ENCODE peak calls at places on chromosomes 13 and 19, in four cellular contexts. W is HepG2, H is K562, F is H1. R is an unnamed sample.

GRCh38 chr13:19888799-19889198 is 25.4 kb upstream of the ZMYM5 start:
- DNase-seq in W (no peak), H (no peak), F (no peak), R (no peak)

GRCh38 chr19:17556995-17557394 is 1.5 kb downstream of the COLGALT1 start:
- DNase-seq in W (no peak), H (no peak), F (no peak), R (no peak)

GRCh38 chr19:39001016-39001415 is 25.5 kb upstream of the FBXO17 start:
- DNase-seq in W (no peak), H (no peak), F (no peak), R (no peak)

GRCh38 chr13:98890186-98890585 is 87.7 kb downstream of the DOCK9 start:
- DNase-seq in W (no peak), H (no peak), F (no peak), R (no peak)

GRCh38 chr19:28218728-28219127 is 994.2 kb downstream of the UQCRFS1 start:
- DNase-seq in W (no peak), H (no peak), F (no peak), R (no peak)

GRCh38 chr19:16384688-16385087 is 60.1 kb downstream of the KLF2 start:
- DNase-seq in W (no peak), H (no peak), F (no peak), R (no peak)

GRCh38 chr13:30352121-30352520 is 44.8 kb upstream of the KATNAL1 start:
- DNase-seq in W (no peak), H (no peak), F (no peak), R (no peak)

GRCh38 chr13:21684576-21684975 is 13.7 kb downstream of the FGF9 start:
- DNase-seq in W (no peak), H (no peak), F (no peak), R (no peak)

GRCh38 chr13:96104516-96104915 is 14.6 kb downstream of the HS6ST3 start:
- DNase-seq in W (no peak), H (no peak), F (no peak), R (no peak)

GRCh38 chr13:77306458-77306857 is 20.4 kb downstream of the MYCBP2 start:
- DNase-seq in W (no peak), H (no peak), F (no peak), R (no peak)

GRCh38 chr19:49272204-49272603 is 52.8 kb downstream of the SLC6A16 start:
- DNase-seq in W (no peak), H (no peak), F (no peak), R (no peak)

GRCh38 chr13:75489502-75490263 is 7.7 kb upstream of the TBC1D4 start:
- DNase-seq in W (peak; percentile 46), H (no peak), F (no peak), R (peak; percentile 76)

GRCh38 chr13:81406022-81406421 is 1065.1 kb upstream of the SPRY2 start:
- DNase-seq in W (no peak), H (no peak), F (no peak), R (no peak)

GRCh38 chr13:95224064-95224463 is 77.2 kb downstream of the ABCC4 start:
- DNase-seq in W (no peak), H (no peak), F (no peak), R (no peak)

GRCh38 chr19:40612831-40613668 is 11.9 kb downstream of the LTBP4 start:
- DNase-seq in W (no peak), H (peak; percentile 89), F (peak; percentile 99), R (no peak)

GRCh38 chr19:35062942-35063341 is 21.4 kb downstream of the HPN start:
- DNase-seq in W (no peak), H (no peak), F (no peak), R (no peak)

GRCh38 chr13:101624981-101625380 is 172.5 kb downstream of the ITGBL1 start:
- DNase-seq in W (no peak), H (no peak), F (no peak), R (no peak)

GRCh38 chr19:13094285-13094595 is 8.4 kb downstream of the LYL1 start:
- DNase-seq in W (no peak), H (no peak), F (no peak), R (no peak)

GRCh38 chr13:114062754-114063153 is 69.7 kb downstream of the RASA3 start:
- DNase-seq in W (no peak), H (no peak), F (no peak), R (no peak)

GRCh38 chr13:95243207-95243606 is 58.0 kb downstream of the ABCC4 start:
- DNase-seq in W (no peak), H (peak; percentile 30), F (no peak), R (no peak)

GRCh38 chr13:64453831-64454230 is 2776.3 kb downstream of the PCDH9 start:
- DNase-seq in W (no peak), H (no peak), F (no peak), R (no peak)

GRCh38 chr19:19115954-19116353 is 22.3 kb downstream of the TMEM161A start:
- DNase-seq in W (peak; percentile 45), H (peak; percentile 72), F (peak; percentile 93), R (no peak)

GRCh38 chr13:57635541-57635940 is 4.0 kb downstream of the PCDH17 start:
- DNase-seq in W (no peak), H (no peak), F (no peak), R (no peak)

GRCh38 chr19:35153701-35154534 is 617 bp upstream of the FXYD5 start:
- DNase-seq in W (no peak), H (peak; percentile 78), F (peak; percentile 84), R (no peak)

GRCh38 chr13:95874286-95874685 is 178.9 kb downstream of the UGGT2 start:
- DNase-seq in W (no peak), H (no peak), F (no peak), R (no peak)

GRCh38 chr19:10826846-10827245 is 9.2 kb downstream of the TMED1 start:
- DNase-seq in W (no peak), H (no peak), F (no peak), R (no peak)

GRCh38 chr19:32647361-32647760 is 27.6 kb downstream of the ANKRD27 start:
- DNase-seq in W (no peak), H (no peak), F (no peak), R (no peak)

GRCh38 chr19:3178377-3178972 is at the start of gene S1PR4:
- DNase-seq in W (no peak), H (no peak), F (no peak), R (no peak)

GRCh38 chr19:41410655-41411054 is 13.0 kb downstream of the BCKDHA start:
- DNase-seq in W (no peak), H (no peak), F (no peak), R (no peak)

GRCh38 chr19:14699641-14700040 is 9.8 kb downstream of the ZNF333 start:
- DNase-seq in W (no peak), H (no peak), F (no peak), R (no peak)

GRCh38 chr19:6947745-6948144 is 60.4 kb downstream of the ADGRE1 start:
- DNase-seq in W (peak; percentile 3), H (no peak), F (no peak), R (peak; percentile 79)

DNA sequence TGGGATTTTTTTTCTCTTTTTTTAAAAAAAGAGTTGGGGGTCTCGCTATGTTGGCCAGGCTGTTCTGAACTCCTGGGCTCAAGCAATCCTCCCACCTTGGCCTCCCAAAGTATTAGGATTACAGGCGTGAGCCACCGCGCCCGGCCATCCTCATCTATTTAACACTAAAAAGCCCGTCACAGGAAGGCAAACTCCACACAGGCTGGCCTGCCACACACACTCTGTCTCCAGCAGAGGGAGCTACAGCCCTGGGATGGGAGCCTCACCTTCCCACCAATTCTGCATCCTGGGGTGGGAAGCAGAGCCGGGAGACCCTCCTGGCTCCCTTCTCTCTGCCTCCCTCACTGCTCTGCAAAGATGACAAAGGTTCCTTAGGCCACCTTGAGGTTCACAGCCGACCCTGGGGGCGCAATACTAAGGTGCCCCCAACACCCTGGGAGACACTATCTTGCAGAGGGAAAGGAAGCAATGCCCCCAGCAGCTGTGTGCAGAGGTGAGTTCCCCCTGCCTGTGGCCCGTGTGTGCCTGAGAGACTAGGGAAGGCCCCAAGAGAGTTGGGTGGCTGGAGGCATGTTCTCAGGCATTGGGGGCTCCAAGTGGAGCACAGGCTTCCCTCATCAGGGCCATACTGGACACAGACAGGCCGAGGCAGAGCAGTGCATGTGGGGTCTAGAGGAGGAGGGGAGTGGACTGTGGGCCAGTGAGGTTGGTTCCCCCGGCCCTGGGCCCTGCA is 27.4 kb upstream of the TIMM44 start:
- DNase-seq in W (peak; percentile 47), H (peak; percentile 64), F (peak; percentile 85), R (no peak)
- TF ChIP-seq HDAC6 in W (no peak), H (no peak), F (no peak), R (no peak)

GRCh38 chr19:29673451-29674371 is 8.4 kb downstream of the PLEKHF1 start:
- DNase-seq in W (no peak), H (no peak), F (no peak), R (no peak)

GRCh38 chr19:29675120-29675649 is 9.9 kb downstream of the PLEKHF1 start:
- DNase-seq in W (no peak), H (no peak), F (no peak), R (no peak)

GRCh38 chr19:29675650-29676186 is 10.5 kb downstream of the PLEKHF1 start:
- DNase-seq in W (no peak), H (no peak), F (no peak), R (no peak)

GRCh38 chr19:29672933-29673336 is 7.7 kb downstream of the PLEKHF1 start:
- DNase-seq in W (no peak), H (no peak), F (no peak), R (peak; percentile 69)

GRCh38 chr19:29674374-29675119 is 9.3 kb downstream of the PLEKHF1 start:
- DNase-seq in W (no peak), H (no peak), F (no peak), R (no peak)
- TF ChIP-seq SIN3A in W (no peak), H (no peak), F (no peak), R (no peak)

GRCh38 chr19:46841458-46842083 is 9.1 kb downstream of the AP2S1 start:
- DNase-seq in W (no peak), H (peak; percentile 14), F (no peak), R (no peak)

GRCh38 chr19:46842791-46843190 is 7.9 kb downstream of the AP2S1 start:
- DNase-seq in W (no peak), H (no peak), F (no peak), R (no peak)

GRCh38 chr19:46838160-46838559 is 12.5 kb downstream of the AP2S1 start:
- DNase-seq in W (no peak), H (peak; percentile 20), F (no peak), R (no peak)

GRCh38 chr19:46839752-46840151 is 10.9 kb downstream of the AP2S1 start:
- DNase-seq in W (no peak), H (peak; percentile 16), F (no peak), R (no peak)

DNA sequence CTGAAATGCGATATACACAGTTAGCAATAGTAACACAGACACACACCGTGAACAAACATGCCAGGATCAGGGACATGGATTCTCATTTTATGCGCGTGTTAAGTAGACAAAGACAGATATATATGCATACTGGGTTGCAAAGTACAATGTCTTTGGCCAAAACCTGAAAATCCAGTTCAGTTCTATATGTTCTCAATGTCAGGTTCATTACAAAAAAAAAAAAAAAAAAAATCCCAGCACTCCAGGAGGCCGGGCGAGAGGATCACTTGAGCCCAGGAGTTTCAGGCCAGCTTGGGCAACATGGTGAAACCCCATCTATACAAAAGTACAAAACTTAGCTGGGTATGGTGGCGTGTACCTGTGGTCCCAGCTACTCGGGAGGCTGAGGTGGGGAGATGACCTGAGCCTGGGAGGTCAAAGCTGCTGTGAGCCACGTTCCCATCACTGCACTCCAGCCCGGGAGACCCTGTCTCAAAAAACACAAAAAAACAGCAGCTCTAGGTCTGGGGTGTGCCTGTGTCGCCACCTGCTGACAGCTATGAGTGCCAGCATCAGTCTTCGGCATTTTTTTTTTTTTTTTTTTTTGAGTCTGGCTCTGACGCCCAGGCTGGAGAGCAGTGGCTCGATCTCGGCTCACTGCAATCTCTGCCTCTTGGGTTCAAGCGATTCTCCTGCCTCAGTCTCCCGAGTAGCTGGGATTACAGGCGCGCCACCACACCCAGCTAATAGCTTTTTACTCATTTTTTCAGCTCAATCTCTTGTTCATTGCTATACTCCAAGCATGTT is 10.3 kb downstream of the AP2S1 start:
- DNase-seq in W (peak; percentile 63), H (peak; percentile 65), F (peak; percentile 60), R (no peak)
- TF ChIP-seq HDAC6 in W (no peak), H (no peak), F (no peak), R (no peak)

GRCh38 chr13:44951184-44951583 is 38.1 kb downstream of the NUFIP1 start:
- DNase-seq in W (no peak), H (no peak), F (no peak), R (no peak)
- TF ChIP-seq SIN3A in W (no peak), H (no peak), F (no peak), R (no peak)

R was measured in GM12878.